ENCODE peak calls at places on chromosomes 2 and 18, in six cellular contexts. C is spleen, U is endothelial cell, Y is uterus, G is ascending aorta, H is tibial artery. P is an unnamed sample.
A peak's percentile ranks its signal among the peaks of the same experiment; 100 is the strongest.

GRCh38 chr2:210626849-210627248 is 70.5 kb downstream of the CPS1 start:
- DNase-seq in C (no peak), U (no peak), Y (no peak), G (no peak), H (no peak), P (no peak)

GRCh38 chr2:216242365-216242764 is 129.9 kb downstream of the MARCHF4 start:
- DNase-seq in C (no peak), U (no peak), Y (no peak), G (no peak), H (no peak), P (no peak)

GRCh38 chr2:130869441-130870160 is 32.9 kb downstream of the ARHGEF4 start:
- DNase-seq in C (no peak), U (no peak), Y (no peak), G (no peak), H (peak; percentile 39), P (no peak)

GRCh38 chr2:202158796-202159195 is 79.6 kb downstream of the SUMO1 start:
- DNase-seq in C (no peak), U (no peak), Y (no peak), G (no peak), H (no peak), P (no peak)

GRCh38 chr2:64325852-64326577 is 127.9 kb upstream of the LGALSL start:
- DNase-seq in C (no peak), U (no peak), Y (no peak), G (no peak), H (no peak), P (no peak)

GRCh38 chr2:126359494-126359893 is 296.5 kb upstream of the GYPC start:
- DNase-seq in C (no peak), U (no peak), Y (no peak), G (no peak), H (no peak), P (no peak)

GRCh38 chr18:22176622-22177495 is 7.5 kb downstream of the GATA6 start:
- DNase-seq in C (no peak), U (no peak), Y (peak; percentile 60), G (no peak), H (no peak), P (no peak)

GRCh38 chr18:32714571-32715148 is 58.2 kb downstream of the KLHL14 start:
- DNase-seq in C (no peak), U (peak; percentile 68), Y (no peak), G (no peak), H (no peak), P (no peak)

DNA sequence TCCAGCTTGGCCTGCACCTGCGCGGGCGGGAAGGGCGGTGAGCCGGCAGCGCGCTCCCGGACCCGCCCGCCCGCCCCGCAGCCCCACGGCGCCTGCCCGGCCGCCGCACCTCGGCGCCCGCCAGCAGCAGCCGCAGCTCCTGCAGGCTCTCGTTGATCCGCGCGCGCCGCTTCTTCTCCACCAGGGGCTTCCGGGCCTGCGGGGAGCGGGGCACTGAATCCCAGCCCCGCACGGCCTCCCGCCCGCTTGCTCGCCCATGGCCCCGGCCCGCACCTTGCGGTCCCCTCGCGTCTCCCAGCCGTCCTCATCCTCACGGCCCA is 326 bp downstream of the HES6 start:
- DNase-seq in C (no peak), U (peak; percentile 38), Y (no peak), G (no peak), H (no peak), P (no peak)
- TF ChIP-seq CTCF in C (no peak), U (no peak), Y (no peak), G (no peak), H (no peak), P (no peak)

DNA sequence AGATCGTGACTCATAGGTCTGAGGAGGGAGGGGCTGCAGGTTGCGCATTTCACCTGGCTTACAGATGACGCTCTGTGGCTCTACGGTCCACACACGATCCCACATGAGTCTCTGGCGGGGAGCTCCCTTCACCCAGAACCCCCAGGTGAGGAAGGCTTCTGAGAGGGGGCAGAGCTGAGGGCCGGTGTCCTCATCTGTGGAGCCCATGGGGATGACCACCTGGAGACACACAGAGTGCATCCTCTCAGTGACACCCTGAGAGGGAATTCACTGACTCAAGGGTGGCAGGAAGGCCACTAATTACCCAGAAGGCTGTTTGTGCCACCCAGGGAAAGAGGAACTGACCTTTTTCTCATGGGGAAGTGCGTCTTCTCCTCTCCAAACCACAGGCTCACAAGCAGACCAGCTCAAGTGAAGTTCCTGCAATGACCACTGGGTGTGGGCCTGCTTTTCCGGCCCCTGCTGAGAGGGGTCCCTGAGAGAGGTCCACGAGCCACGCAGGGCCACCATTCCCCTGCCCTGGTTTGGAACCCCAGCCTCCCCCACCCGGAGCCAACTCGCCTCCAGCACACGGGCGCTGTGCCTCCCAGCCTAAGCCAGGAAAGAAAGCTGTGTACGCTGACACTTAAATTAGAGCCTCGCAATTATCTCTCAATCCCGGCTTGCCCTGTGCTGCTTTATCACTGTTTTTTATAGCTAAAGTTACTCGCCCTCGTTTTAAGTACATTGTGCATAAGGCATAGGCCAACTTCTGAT is 114.1 kb downstream of the BCL11A start:
- DNase-seq in C (peak; percentile 93), U (peak; percentile 47), Y (no peak), G (peak; percentile 72), H (no peak), P (no peak)
- TF ChIP-seq CTCF in C (peak; percentile 82), U (peak; percentile 73), Y (no peak), G (no peak), H (peak; percentile 20), P (no peak)

GRCh38 chr2:187174582-187174981 is 273.5 kb downstream of the CALCRL start:
- DNase-seq in C (no peak), U (no peak), Y (no peak), G (no peak), H (no peak), P (no peak)
- TF ChIP-seq CTCF in C (no peak), U (peak; percentile 64), Y (no peak), G (no peak), H (no peak), P (no peak)

GRCh38 chr2:145481334-145481922 is 961.5 kb upstream of the ZEB2 start:
- DNase-seq in C (no peak), U (no peak), Y (no peak), G (no peak), H (no peak), P (no peak)

GRCh38 chr2:145483854-145484253 is 963.9 kb upstream of the ZEB2 start:
- DNase-seq in C (no peak), U (no peak), Y (no peak), G (no peak), H (no peak), P (no peak)

GRCh38 chr2:145488571-145488970 is 968.7 kb upstream of the ZEB2 start:
- DNase-seq in C (no peak), U (no peak), Y (no peak), G (no peak), H (no peak), P (no peak)

DNA sequence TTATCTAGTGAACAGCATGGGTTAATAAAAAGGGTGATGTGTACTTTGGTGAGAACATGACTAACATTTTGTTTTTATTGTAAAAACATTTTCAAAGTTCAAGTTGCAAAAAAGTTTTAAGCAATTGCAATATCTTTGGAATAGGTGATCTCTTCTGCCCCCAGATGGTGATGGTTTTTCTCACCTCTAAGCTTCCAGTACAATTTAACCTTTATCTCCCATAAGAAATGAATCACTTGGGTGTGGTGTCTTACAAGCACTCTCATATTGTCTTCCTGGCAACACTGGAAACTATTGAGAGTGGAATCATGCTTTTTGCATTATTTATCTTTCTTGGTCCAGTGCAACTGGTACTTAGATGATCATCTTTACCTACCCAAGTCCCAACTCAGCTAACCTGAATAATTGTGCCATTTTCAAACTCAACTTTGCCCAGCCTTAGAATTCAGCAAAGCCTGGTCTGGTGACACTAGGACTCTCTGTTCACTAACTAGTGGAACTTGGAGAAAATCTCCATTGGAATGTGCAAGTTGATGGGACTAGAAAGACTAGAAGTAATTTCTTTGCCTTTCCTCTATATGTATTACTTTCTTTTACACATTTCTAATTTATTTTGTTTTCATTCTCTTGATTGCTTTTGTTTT is 964.6 kb upstream of the ZEB2 start:
- DNase-seq in C (no peak), U (no peak), Y (no peak), G (no peak), H (no peak), P (no peak)
- TF ChIP-seq CTCF in C (no peak), U (no peak), Y (no peak), G (peak; percentile 30), H (peak; percentile 11), P (no peak)

GRCh38 chr2:128041561-128041960 is 13.7 kb upstream of the SAP130 start:
- DNase-seq in C (no peak), U (no peak), Y (no peak), G (no peak), H (no peak), P (no peak)

GRCh38 chr2:128039535-128039934 is 11.7 kb upstream of the SAP130 start:
- DNase-seq in C (no peak), U (no peak), Y (no peak), G (no peak), H (no peak), P (no peak)

GRCh38 chr2:128040166-128040771 is 12.4 kb upstream of the SAP130 start:
- DNase-seq in C (no peak), U (no peak), Y (no peak), G (no peak), H (no peak), P (no peak)

GRCh38 chr2:128036748-128037607 is 9.1 kb upstream of the SAP130 start:
- DNase-seq in C (no peak), U (no peak), Y (no peak), G (no peak), H (no peak), P (no peak)

GRCh38 chr2:128037624-128038023 is 9.8 kb upstream of the SAP130 start:
- DNase-seq in C (no peak), U (no peak), Y (no peak), G (no peak), H (no peak), P (no peak)
- TF ChIP-seq CTCF in C (no peak), U (no peak), Y (no peak), G (no peak), H (no peak), P (no peak)